ENCODE peak calls at places on chromosomes 13 and 19, in five cellular contexts. H is AG04450, K is cardiac muscle cell, G is caudate nucleus, X is neural progenitor cell. E is an unnamed sample.

GRCh38 chr19:23403024-23403423 is 7.8 kb upstream of the ZNF91 start:
- DNase-seq in H (no peak), K (no peak), G (no peak), X (no peak), E (no peak)

GRCh38 chr19:10624585-10624984 is 768 bp upstream of the SLC44A2 start:
- DNase-seq in H (no peak), K (no peak), G (no peak), X (no peak), E (no peak)

GRCh38 chr19:41604831-41605230 is 22.0 kb downstream of the CEACAM4 start:
- DNase-seq in H (no peak), K (no peak), G (no peak), X (no peak), E (no peak)

GRCh38 chr19:49985926-49986325 is 25.0 kb upstream of the SIGLEC11 start:
- DNase-seq in H (no peak), K (no peak), G (no peak), X (no peak), E (no peak)

GRCh38 chr19:4694211-4694987 is 24.3 kb upstream of the MYDGF start:
- DNase-seq in H (peak; percentile 85), K (peak; percentile 94), G (no peak), X (no peak), E (peak; percentile 79)

GRCh38 chr13:114044486-114044885 is 70.6 kb upstream of the C13orf46 start:
- DNase-seq in H (no peak), K (peak; percentile 85), G (no peak), X (no peak), E (no peak)

GRCh38 chr19:42207767-42208259 is 9.7 kb downstream of the DEDD2 start:
- DNase-seq in H (peak; percentile 49), K (peak; percentile 72), G (no peak), X (no peak), E (no peak)

GRCh38 chr13:101930331-101930730 is 471.5 kb downstream of the FGF14 start:
- DNase-seq in H (no peak), K (no peak), G (no peak), X (no peak), E (no peak)

DNA sequence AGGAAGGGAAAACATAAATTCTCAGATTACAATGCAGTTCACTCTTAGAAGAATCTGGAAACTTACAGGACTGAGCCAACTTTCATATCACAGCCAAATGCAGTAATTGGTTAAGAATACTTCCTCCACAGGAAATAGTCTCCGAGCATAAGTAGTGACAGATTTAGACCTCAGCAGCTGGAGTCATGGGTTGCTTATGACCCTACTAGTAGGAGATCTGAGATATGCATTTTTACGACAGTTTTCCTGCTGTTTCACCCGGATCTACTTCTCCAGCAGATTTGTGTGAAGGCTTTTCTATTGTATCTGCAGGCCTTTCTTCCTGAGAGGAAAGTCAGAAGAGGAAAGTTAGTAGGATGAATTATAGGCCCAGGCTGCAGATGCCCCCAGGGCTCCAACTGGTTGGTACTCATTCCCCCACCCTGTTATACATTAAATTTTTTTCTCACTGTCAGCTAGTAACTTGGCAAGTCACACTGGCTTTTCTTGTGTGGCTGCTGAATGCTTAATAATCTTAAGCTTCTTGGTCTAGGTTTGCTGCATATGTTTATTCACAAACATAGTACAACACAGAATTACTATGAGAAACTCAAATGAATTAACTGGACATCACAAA is 1241.5 kb upstream of the MIR17HG start:
- DNase-seq in H (no peak), K (peak; percentile 59), G (no peak), X (no peak), E (no peak)
- H3K27ac ChIP-seq in H (no peak overlapping the region), K (no peak overlapping the region), G (no peak overlapping the region), X (no peak overlapping the region), E (no peak overlapping the region)

GRCh38 chr19:17328517-17329060 is 6.1 kb downstream of the ANO8 start:
- DNase-seq in H (no peak), K (no peak), G (no peak), X (peak; percentile 60), E (no peak)

GRCh38 chr19:17327068-17327653 is 7.5 kb downstream of the ANO8 start:
- DNase-seq in H (no peak), K (no peak), G (no peak), X (no peak), E (no peak)

GRCh38 chr19:17326595-17326966 is 8.1 kb downstream of the ANO8 start:
- DNase-seq in H (no peak), K (no peak), G (no peak), X (peak; percentile 56), E (no peak)

GRCh38 chr19:17329061-17329767 is 5.4 kb downstream of the ANO8 start:
- DNase-seq in H (no peak), K (no peak), G (no peak), X (peak; percentile 46), E (no peak)

DNA sequence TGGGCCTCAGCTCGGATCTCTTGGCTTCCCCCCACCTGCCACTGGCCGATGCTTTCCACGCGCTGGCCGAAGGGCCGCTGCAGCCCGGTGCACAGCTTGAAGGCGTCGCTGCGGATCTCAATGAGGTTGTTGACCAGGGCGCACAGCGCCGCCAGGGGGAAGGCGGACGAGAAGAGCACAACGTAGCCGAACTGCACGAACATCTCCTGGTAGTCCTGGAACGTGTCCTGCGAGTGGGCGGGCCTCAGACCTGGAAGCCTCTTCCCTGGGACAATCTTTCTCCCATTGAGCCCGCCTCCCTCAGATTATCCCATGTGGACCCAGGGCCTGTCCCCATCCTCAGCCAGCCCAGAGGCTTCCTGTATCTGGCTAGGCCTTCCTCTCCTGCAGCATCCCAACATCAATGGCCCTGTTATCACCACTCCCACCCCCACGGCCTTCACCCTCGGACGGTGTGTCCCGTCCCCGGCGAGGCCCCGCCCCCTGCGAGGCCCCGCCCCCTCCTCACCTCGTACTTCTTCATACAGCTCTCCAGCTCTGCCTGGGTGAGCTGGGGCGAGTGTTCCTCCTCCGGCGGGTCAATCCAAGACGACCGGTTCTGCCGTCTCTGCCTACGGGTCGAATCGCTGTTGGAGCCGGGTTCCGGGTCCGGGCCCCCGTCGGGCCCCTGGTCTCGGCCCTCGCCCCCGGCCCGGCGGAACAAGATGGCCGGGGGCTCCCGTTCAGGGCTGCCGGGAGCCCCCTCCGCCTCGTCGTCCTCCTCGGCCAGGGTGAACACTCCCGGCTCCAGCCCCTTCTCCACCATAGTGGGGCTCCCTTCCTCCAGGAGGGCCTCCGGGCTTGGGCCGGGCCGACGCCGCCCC is 6.8 kb downstream of the ANO8 start:
- DNase-seq in H (no peak), K (peak; percentile 83), G (no peak), X (peak; percentile 96), E (no peak)
- H3K27ac ChIP-seq in H (no peak overlapping the region), K (peak overlapping the region; percentile 43), G (peak overlapping the region; percentile 8), X (peak overlapping the region; percentile 34), E (no peak overlapping the region)

GRCh38 chr19:14496029-14496848 is at the start of gene GIPC1:
- DNase-seq in H (peak; percentile 98), K (peak; percentile 100), G (peak; percentile 97), X (peak; percentile 99), E (peak; percentile 97)

GRCh38 chr19:14494451-14494850 is 1.5 kb downstream of the GIPC1 start:
- DNase-seq in H (no peak), K (no peak), G (no peak), X (no peak), E (no peak)

GRCh38 chr19:14496849-14497346 is 971 bp upstream of the GIPC1 start:
- DNase-seq in H (no peak), K (no peak), G (peak; percentile 56), X (no peak), E (no peak)

GRCh38 chr19:14494910-14495677 is 833 bp downstream of the GIPC1 start:
- DNase-seq in H (no peak), K (no peak), G (no peak), X (no peak), E (no peak)

GRCh38 chr19:14495678-14496028 is 274 bp downstream of the GIPC1 start:
- DNase-seq in H (no peak), K (no peak), G (no peak), X (no peak), E (no peak)
- H3K27ac ChIP-seq in H (no peak overlapping the region), K (no peak overlapping the region), G (peak overlapping the region; percentile 74), X (no peak overlapping the region), E (peak overlapping the region; percentile 85)

GRCh38 chr19:18518639-18519038 is 3.2 kb downstream of the ELL start:
- DNase-seq in H (no peak), K (no peak), G (no peak), X (no peak), E (no peak)

GRCh38 chr19:18514800-18515682 is 6.8 kb downstream of the ELL start:
- DNase-seq in H (no peak), K (peak; percentile 87), G (no peak), X (no peak), E (no peak)

GRCh38 chr19:18519962-18520847 is 1.7 kb downstream of the ELL start:
- DNase-seq in H (peak; percentile 50), K (peak; percentile 81), G (no peak), X (peak; percentile 80), E (no peak)

GRCh38 chr19:18515959-18516358 is 5.9 kb downstream of the ELL start:
- DNase-seq in H (no peak), K (no peak), G (no peak), X (no peak), E (no peak)

DNA sequence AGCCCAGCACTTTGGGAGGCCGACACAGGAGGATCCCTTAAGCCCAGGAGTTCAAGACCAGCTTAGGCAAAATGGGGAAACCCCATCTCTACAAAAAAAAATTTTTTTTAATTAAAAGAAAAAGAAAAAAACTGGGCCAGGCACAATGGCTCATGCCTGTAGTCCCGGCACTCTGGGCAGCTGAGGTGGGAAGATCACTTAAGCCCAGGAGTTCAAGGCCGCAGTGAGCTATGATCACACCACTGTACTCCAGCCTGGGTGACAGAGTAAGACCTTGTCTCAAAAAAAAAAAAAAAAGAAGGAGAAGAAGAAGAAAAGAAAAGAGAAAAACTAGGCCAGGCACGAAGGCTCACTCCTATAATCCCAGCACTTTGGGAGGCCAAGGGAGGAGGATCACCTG is 4.3 kb downstream of the ELL start:
- DNase-seq in H (no peak), K (no peak), G (no peak), X (no peak), E (no peak)
- H3K27ac ChIP-seq in H (no peak overlapping the region), K (no peak overlapping the region), G (no peak overlapping the region), X (no peak overlapping the region), E (no peak overlapping the region)